ENCODE peak calls at places on chromosomes 6 and 20, in eight cellular contexts. G is body of pancreas; Q is upper lobe of left lung; Y is stomach; S is HCT116; X is aorta; L is naive thymus-derived CD4-positive, alpha-beta T cell; J is mesenchymal stem cell. B is an unnamed sample. For H3K4me1, the result is how much of the 10 kb centered on the place peaks cover.

GRCh38 chr20:31829731-31830130 is 10.6 kb downstream of the MYLK2 start:
- DNase-seq in J (no peak), S (no peak), Y (no peak), G (no peak), Q (no peak), X (no peak), L (no peak), B (no peak)

GRCh38 chr6:46419576-46420002 is 71.7 kb downstream of the RCAN2 start:
- DNase-seq in J (peak), G (peak), X (no peak), S (peak), L (no peak), Y (peak), Q (peak), B (no peak)

GRCh38 chr6:51753635-51754034 is 333.8 kb downstream of the PKHD1 start:
- DNase-seq in X (no peak), G (peak), J (no peak), Y (peak), L (no peak), Q (peak), S (no peak), B (no peak)

GRCh38 chr6:44921787-44922186 is 406.3 kb upstream of the RUNX2 start:
- DNase-seq in Q (peak), X (no peak), G (peak), Y (peak), J (no peak), L (no peak), S (no peak), B (no peak)

GRCh38 chr6:144493035-144493910 is 208.1 kb downstream of the UTRN start:
- DNase-seq in Y (no peak), Q (no peak), L (no peak), X (no peak), J (no peak), S (no peak), G (peak), B (no peak)

GRCh38 chr6:154478021-154478651 is 32.3 kb downstream of the CNKSR3 start:
- DNase-seq in Q (peak), J (peak), L (no peak), Y (peak), G (peak), S (no peak), X (no peak), B (no peak)

GRCh38 chr6:9710574-9710973 is 704.3 kb downstream of the TFAP2A start:
- DNase-seq in X (no peak), Q (no peak), J (peak), S (no peak), G (no peak), L (no peak), Y (no peak), B (no peak)

GRCh38 chr6:3251462-3252314 is 7.1 kb upstream of the PSMG4 start:
- DNase-seq in X (peak), S (peak), Q (peak), J (peak), Y (peak), G (peak), L (peak), B (peak)

GRCh38 chr6:128932061-128932460 is 49.1 kb downstream of the LAMA2 start:
- DNase-seq in X (no peak), Q (no peak), S (no peak), L (no peak), G (no peak), Y (no peak), J (peak), B (no peak)

GRCh38 chr20:43844778-43845614 is 69.7 kb upstream of the TOX2 start:
- DNase-seq in G (peak), L (no peak), Q (peak), S (peak), Y (no peak), J (peak), X (no peak), B (no peak)

GRCh38 chr6:83430606-83431544 is at the start of gene ME1:
- DNase-seq in Y (peak), Q (peak), J (peak), S (peak), X (peak), G (peak), L (no peak), B (peak)

GRCh38 chr20:219290-220115 is 7.6 kb upstream of the DEFB129 start:
- DNase-seq in L (no peak), X (no peak), G (peak), J (peak), S (peak), Q (no peak), Y (no peak), B (no peak)

DNA sequence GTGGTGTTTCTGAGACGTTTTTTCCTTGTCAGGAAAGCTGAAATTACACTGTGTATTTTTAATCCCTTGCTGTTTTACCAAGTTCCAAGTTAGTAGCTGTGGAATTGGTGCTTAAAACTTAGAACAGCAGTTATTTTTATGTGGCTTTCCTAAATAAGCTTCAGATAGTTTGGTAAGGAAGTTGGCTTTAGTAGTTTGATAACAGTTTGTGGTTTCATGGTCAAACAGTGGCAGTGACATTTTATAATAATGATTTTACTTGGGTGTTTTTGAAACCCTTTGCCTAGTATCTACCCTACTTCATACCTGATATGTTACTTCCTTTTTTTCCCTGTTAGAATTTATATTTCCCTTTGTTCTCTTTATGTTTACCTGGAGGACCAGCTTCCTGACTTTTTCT is 164.9 kb downstream of the JARID2 start:
- DNase-seq in Y (no peak), X (no peak), J (no peak), L (no peak), G (no peak), Q (no peak), S (no peak), B (no peak)
- H3K4me3 ChIP-seq in Y (no peak), X (no peak), J (no peak), L (no peak), G (no peak), Q (no peak), S (no peak), B (no peak)

GRCh38 chr6:132959927-132960326 is 145.6 kb downstream of the RPS12 start:
- DNase-seq in X (no peak), Y (no peak), G (no peak), L (no peak), J (no peak), Q (no peak), S (no peak), B (no peak)

GRCh38 chr6:132961610-132962009 is 147.2 kb downstream of the RPS12 start:
- DNase-seq in G (no peak), Y (no peak), X (no peak), L (no peak), S (no peak), Q (no peak), J (no peak), B (no peak)

GRCh38 chr6:132961122-132961521 is 146.8 kb downstream of the RPS12 start:
- DNase-seq in G (no peak), S (no peak), Q (no peak), L (no peak), X (no peak), J (peak), Y (no peak), B (no peak)

GRCh38 chr6:132962936-132963579 is 148.7 kb downstream of the RPS12 start:
- DNase-seq in S (peak), J (peak), Q (peak), G (peak), Y (peak), X (peak), L (peak), B (peak)

GRCh38 chr6:132960720-132961119 is 146.4 kb downstream of the RPS12 start:
- DNase-seq in Q (no peak), G (no peak), Y (no peak), L (no peak), S (no peak), J (no peak), X (no peak), B (no peak)
- H3K27ac ChIP-seq in Q (no peak), G (no peak), Y (no peak), L (no peak), S (no peak), J (no peak), X (no peak), B (no peak)

GRCh38 chr20:38302721-38303120 is 1.2 kb upstream of the BPI start:
- DNase-seq in L (no peak), X (no peak), Y (no peak), G (no peak), Q (no peak), J (no peak), S (no peak), B (no peak)
- H3K4me1 ChIP-seq in L (under half), X (under half), Y (half or more), G (under half), Q (under half), J (under half), S (under half), B (under half)

DNA sequence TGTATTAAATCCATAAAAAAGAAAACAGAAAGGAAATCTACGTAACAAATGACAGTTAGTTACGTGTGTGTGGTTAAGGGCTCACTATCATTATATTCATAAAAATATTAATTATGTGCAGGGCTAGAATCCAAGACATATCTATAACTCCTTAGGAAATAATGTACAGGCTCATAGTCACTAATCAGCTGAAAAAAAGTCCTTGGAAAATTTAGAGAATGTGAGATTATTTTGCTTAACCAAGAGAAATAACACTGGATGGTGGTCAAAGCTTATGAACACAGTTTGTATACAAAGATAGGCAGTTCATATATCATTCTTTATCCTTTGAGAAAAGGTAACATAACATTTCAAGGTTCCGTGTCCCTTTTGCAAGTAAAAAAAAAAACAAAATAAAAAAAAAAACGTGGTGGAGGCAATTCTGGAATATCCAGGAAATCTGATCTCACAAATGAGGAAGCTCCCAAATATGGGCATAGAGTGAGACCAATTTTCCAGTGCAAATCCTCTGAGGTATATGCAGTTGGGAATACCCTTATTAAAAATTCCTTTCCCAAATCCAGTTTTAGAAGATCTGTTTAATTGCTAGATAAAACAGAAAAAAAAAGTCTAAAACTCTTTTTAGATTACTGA is 17.9 kb upstream of the TNFAIP3 start:
- DNase-seq in L (no peak), Q (no peak), Y (no peak), J (peak), G (no peak), X (no peak), S (no peak), B (no peak)
- H3K4me3 ChIP-seq in L (no peak), Q (no peak), Y (no peak), J (peak), G (no peak), X (peak), S (no peak), B (no peak)

GRCh38 chr6:150058986-150059385 is 9.9 kb downstream of the ULBP3 start:
- DNase-seq in Q (no peak), G (no peak), Y (no peak), X (no peak), S (no peak), L (no peak), J (no peak), B (no peak)
- H3K27ac ChIP-seq in Q (no peak), G (no peak), Y (no peak), X (no peak), S (no peak), L (no peak), J (no peak), B (no peak)

GRCh38 chr20:1327241-1327653 is 1.7 kb downstream of the SDCBP2 start:
- DNase-seq in L (no peak), S (no peak), Y (no peak), X (no peak), J (peak), Q (peak), G (peak), B (no peak)
- H3K4me1 ChIP-seq in L (under half), S (under half), Y (half or more), X (under half), J (under half), Q (half or more), G (half or more), B (under half)

GRCh38 chr6:1778693-1779235 is 169.0 kb downstream of the FOXC1 start:
- DNase-seq in Y (no peak), S (no peak), X (no peak), G (no peak), L (no peak), Q (no peak), J (no peak), B (no peak)

GRCh38 chr6:1777921-1778692 is 168.4 kb downstream of the FOXC1 start:
- DNase-seq in X (no peak), Y (no peak), Q (no peak), S (no peak), G (no peak), L (no peak), J (no peak), B (no peak)

GRCh38 chr6:1781152-1781848 is 171.6 kb downstream of the FOXC1 start:
- DNase-seq in Q (no peak), Y (no peak), L (no peak), J (no peak), X (no peak), S (peak), G (no peak), B (no peak)

GRCh38 chr6:1774541-1774940 is 164.8 kb downstream of the FOXC1 start:
- DNase-seq in X (no peak), L (no peak), J (no peak), Y (no peak), G (no peak), S (no peak), Q (no peak), B (no peak)

GRCh38 chr6:1780468-1780867 is 170.8 kb downstream of the FOXC1 start:
- DNase-seq in G (no peak), L (no peak), J (no peak), X (no peak), Q (no peak), S (no peak), Y (no peak), B (no peak)
- H3K4me3 ChIP-seq in G (no peak), L (no peak), J (no peak), X (no peak), Q (no peak), S (no peak), Y (no peak), B (no peak)